ENCODE peak calls at places on chromosomes 16 and 17, in six cellular contexts. One of them, this sample, is unnamed.

GRCh38 chr16:12131755-12132154 is 155.2 kb downstream of the SNX29 start:
- DNase-seq in adrenal gland: no peak
- DNase-seq in SK-MEL-5: no peak
- DNase-seq in SK-N-DZ: no peak
- DNase-seq in WTC11: no peak
- DNase-seq in HTR-8/SVneo: no peak
- DNase-seq in this sample: no peak

GRCh38 chr16:29645699-29646187 is 17.3 kb upstream of the SPN start:
- DNase-seq in WTC11: no peak
- DNase-seq in adrenal gland: no peak
- DNase-seq in HTR-8/SVneo: no peak
- DNase-seq in SK-MEL-5: peak; percentile 57
- DNase-seq in SK-N-DZ: peak; percentile 81
- DNase-seq in this sample: no peak

GRCh38 chr17:3532106-3532858 is 25.3 kb downstream of the TRPV3 start:
- DNase-seq in SK-N-DZ: no peak
- DNase-seq in WTC11: no peak
- DNase-seq in SK-MEL-5: no peak
- DNase-seq in HTR-8/SVneo: no peak
- DNase-seq in adrenal gland: no peak
- DNase-seq in this sample: no peak

GRCh38 chr17:72338847-72339790 is 218.3 kb downstream of the SOX9 start:
- DNase-seq in adrenal gland: peak; percentile 39
- DNase-seq in WTC11: no peak
- DNase-seq in SK-N-DZ: no peak
- DNase-seq in SK-MEL-5: no peak
- DNase-seq in HTR-8/SVneo: peak; percentile 91
- DNase-seq in this sample: peak; percentile 95

GRCh38 chr16:4790871-4791270 is 2.7 kb upstream of the SEPTIN12 start:
- DNase-seq in SK-N-DZ: no peak
- DNase-seq in WTC11: no peak
- DNase-seq in SK-MEL-5: no peak
- DNase-seq in adrenal gland: no peak
- DNase-seq in HTR-8/SVneo: no peak
- DNase-seq in this sample: no peak

GRCh38 chr17:7915611-7916382 is at the start of gene RNF227:
- DNase-seq in HTR-8/SVneo: peak; percentile 84
- DNase-seq in adrenal gland: peak; percentile 93
- DNase-seq in SK-N-DZ: peak; percentile 98
- DNase-seq in SK-MEL-5: peak; percentile 93
- DNase-seq in WTC11: peak; percentile 90
- DNase-seq in this sample: peak; percentile 96

GRCh38 chr17:67484261-67484660 is 107.2 kb downstream of the PITPNC1 start:
- DNase-seq in SK-MEL-5: no peak
- DNase-seq in adrenal gland: no peak
- DNase-seq in HTR-8/SVneo: no peak
- DNase-seq in WTC11: no peak
- DNase-seq in SK-N-DZ: no peak
- DNase-seq in this sample: no peak

GRCh38 chr17:61837175-61838051 is 25.9 kb downstream of the BRIP1 start:
- DNase-seq in adrenal gland: peak; percentile 63
- DNase-seq in WTC11: peak; percentile 51
- DNase-seq in SK-MEL-5: peak; percentile 85
- DNase-seq in SK-N-DZ: peak; percentile 61
- DNase-seq in HTR-8/SVneo: peak; percentile 57
- DNase-seq in this sample: peak; percentile 72

GRCh38 chr17:80029235-80029974 is 6.3 kb downstream of the TBC1D16 start:
- DNase-seq in SK-N-DZ: no peak
- DNase-seq in HTR-8/SVneo: no peak
- DNase-seq in adrenal gland: peak; percentile 83
- DNase-seq in SK-MEL-5: no peak
- DNase-seq in WTC11: no peak
- DNase-seq in this sample: peak; percentile 83

GRCh38 chr17:40351185-40352043 is 13.1 kb downstream of the GJD3 start:
- DNase-seq in SK-MEL-5: no peak
- DNase-seq in adrenal gland: peak; percentile 32
- DNase-seq in WTC11: no peak
- DNase-seq in HTR-8/SVneo: no peak
- DNase-seq in SK-N-DZ: no peak
- DNase-seq in this sample: no peak

GRCh38 chr17:8016632-8017424 is 14.4 kb downstream of the GUCY2D start:
- DNase-seq in WTC11: peak; percentile 92
- DNase-seq in HTR-8/SVneo: no peak
- DNase-seq in adrenal gland: peak; percentile 64
- DNase-seq in SK-MEL-5: peak; percentile 77
- DNase-seq in SK-N-DZ: peak; percentile 27
- DNase-seq in this sample: peak; percentile 36

GRCh38 chr17:6366144-6366755 is 68.7 kb downstream of the AIPL1 start:
- DNase-seq in WTC11: peak; percentile 23
- DNase-seq in SK-MEL-5: no peak
- DNase-seq in SK-N-DZ: no peak
- DNase-seq in adrenal gland: no peak
- DNase-seq in HTR-8/SVneo: no peak
- DNase-seq in this sample: peak; percentile 77

GRCh38 chr17:58447039-58447975 is 30.0 kb upstream of the RNF43 start:
- DNase-seq in SK-N-DZ: peak; percentile 86
- DNase-seq in HTR-8/SVneo: peak; percentile 91
- DNase-seq in adrenal gland: peak; percentile 91
- DNase-seq in WTC11: peak; percentile 89
- DNase-seq in SK-MEL-5: peak; percentile 95
- DNase-seq in this sample: peak; percentile 84

GRCh38 chr17:47199627-47200324 is 9.4 kb upstream of the MYL4 start:
- DNase-seq in WTC11: no peak
- DNase-seq in SK-N-DZ: no peak
- DNase-seq in adrenal gland: no peak
- DNase-seq in HTR-8/SVneo: no peak
- DNase-seq in SK-MEL-5: no peak
- DNase-seq in this sample: no peak

GRCh38 chr16:13136896-13137295 is 235.5 kb downstream of the SHISA9 start:
- DNase-seq in SK-N-DZ: no peak
- DNase-seq in adrenal gland: no peak
- DNase-seq in HTR-8/SVneo: no peak
- DNase-seq in WTC11: no peak
- DNase-seq in SK-MEL-5: no peak
- DNase-seq in this sample: no peak

GRCh38 chr16:28863929-28864886 is 565 bp downstream of the SH2B1 start:
- DNase-seq in HTR-8/SVneo: no peak
- DNase-seq in adrenal gland: peak; percentile 63
- DNase-seq in SK-MEL-5: no peak
- DNase-seq in SK-N-DZ: no peak
- DNase-seq in WTC11: no peak
- DNase-seq in this sample: peak; percentile 63

GRCh38 chr17:66431080-66431795 is 128.8 kb downstream of the PRKCA start:
- DNase-seq in SK-N-DZ: no peak
- DNase-seq in WTC11: no peak
- DNase-seq in SK-MEL-5: no peak
- DNase-seq in HTR-8/SVneo: no peak
- DNase-seq in adrenal gland: no peak
- DNase-seq in this sample: peak; percentile 21

GRCh38 chr17:45368661-45369060 is 51.8 kb upstream of the MAP3K14 start:
- DNase-seq in HTR-8/SVneo: no peak
- DNase-seq in SK-N-DZ: no peak
- DNase-seq in WTC11: no peak
- DNase-seq in SK-MEL-5: no peak
- DNase-seq in adrenal gland: no peak
- DNase-seq in this sample: peak; percentile 59

GRCh38 chr17:45374501-45374900 is 57.7 kb upstream of the MAP3K14 start:
- DNase-seq in adrenal gland: no peak
- DNase-seq in SK-N-DZ: no peak
- DNase-seq in SK-MEL-5: no peak
- DNase-seq in WTC11: no peak
- DNase-seq in HTR-8/SVneo: no peak
- DNase-seq in this sample: no peak

GRCh38 chr16:86567701-86568571 is 1.3 kb downstream of the FOXC2 start:
- DNase-seq in SK-N-DZ: no peak
- DNase-seq in HTR-8/SVneo: no peak
- DNase-seq in adrenal gland: no peak
- DNase-seq in SK-MEL-5: no peak
- DNase-seq in WTC11: peak; percentile 48
- DNase-seq in this sample: peak; percentile 49

GRCh38 chr16:90035902-90036301 is 16.6 kb upstream of the DBNDD1 start:
- DNase-seq in WTC11: no peak
- DNase-seq in adrenal gland: no peak
- DNase-seq in HTR-8/SVneo: no peak
- DNase-seq in SK-MEL-5: peak; percentile 94
- DNase-seq in SK-N-DZ: no peak
- DNase-seq in this sample: no peak

GRCh38 chr17:46964315-46965265 is 14.5 kb downstream of the RPRML start:
- DNase-seq in WTC11: peak; percentile 66
- DNase-seq in SK-N-DZ: no peak
- DNase-seq in adrenal gland: no peak
- DNase-seq in SK-MEL-5: no peak
- DNase-seq in HTR-8/SVneo: no peak
- DNase-seq in this sample: peak; percentile 50

GRCh38 chr17:38706625-38707298 is 1.7 kb downstream of the MLLT6 start:
- DNase-seq in WTC11: no peak
- DNase-seq in HTR-8/SVneo: no peak
- DNase-seq in adrenal gland: peak; percentile 51
- DNase-seq in SK-N-DZ: no peak
- DNase-seq in SK-MEL-5: no peak
- DNase-seq in this sample: peak; percentile 27

GRCh38 chr17:34474706-34475105 is 104.7 kb upstream of the TMEM132E start:
- DNase-seq in WTC11: peak; percentile 28
- DNase-seq in SK-N-DZ: no peak
- DNase-seq in SK-MEL-5: no peak
- DNase-seq in adrenal gland: no peak
- DNase-seq in HTR-8/SVneo: no peak
- DNase-seq in this sample: no peak

GRCh38 chr16:80084614-80085013 is 456.2 kb upstream of the DYNLRB2 start:
- DNase-seq in HTR-8/SVneo: peak; percentile 58
- DNase-seq in WTC11: peak; percentile 51
- DNase-seq in adrenal gland: peak; percentile 63
- DNase-seq in SK-MEL-5: peak; percentile 66
- DNase-seq in SK-N-DZ: peak; percentile 22
- DNase-seq in this sample: peak; percentile 64

GRCh38 chr16:15599303-15600070 is 43.5 kb downstream of the MARF1 start:
- DNase-seq in SK-N-DZ: no peak
- DNase-seq in HTR-8/SVneo: no peak
- DNase-seq in adrenal gland: peak; percentile 69
- DNase-seq in SK-MEL-5: no peak
- DNase-seq in WTC11: no peak
- DNase-seq in this sample: no peak

This sample was measured in mesenchymal stem cell.